ENCODE peak calls at places on chromosomes 11 and 22, in five cellular contexts. M is M059J; K is amniotic stem cell; C is stimulated activated CD4-positive, alpha-beta T cell treated with anti-CD3 and anti-CD28 coated beads, Interleukin-1b, Interleukin-23, amount 100 ng/mL, for 24 hours; I is AG09319. Q is an unnamed sample.

GRCh38 chr11:88169881-88170280 is 5.4 kb downstream of the RAB38 start:
- DNase-seq in I (no peak), C (no peak), K (no peak), M (no peak), Q (no peak)

GRCh38 chr22:38867496-38868285 is 4.3 kb downstream of the CBX6 start:
- DNase-seq in K (no peak), C (no peak), I (no peak), M (no peak), Q (no peak)

GRCh38 chr22:45938913-45939312 is 38.0 kb downstream of the WNT7B start:
- DNase-seq in I (no peak), C (no peak), M (no peak), K (no peak), Q (no peak)

GRCh38 chr11:66225054-66225453 is 43.4 kb upstream of the RAB1B start:
- DNase-seq in M (no peak), I (no peak), C (no peak), K (no peak), Q (no peak)

GRCh38 chr11:72932132-72932570 is 117.9 kb downstream of the ATG16L2 start:
- DNase-seq in C (no peak), I (peak; percentile 28), M (peak; percentile 44), K (no peak), Q (no peak)

GRCh38 chr11:41868606-41869005 is 409.2 kb upstream of the LRRC4C start:
- DNase-seq in I (no peak), C (no peak), K (no peak), M (peak; percentile 29), Q (no peak)

GRCh38 chr11:68749061-68749491 is 2.2 kb downstream of the TESMIN start:
- DNase-seq in M (peak; percentile 10), K (no peak), C (no peak), I (no peak), Q (no peak)

GRCh38 chr11:45411221-45411946 is 125.2 kb upstream of the SYT13 start:
- DNase-seq in K (peak; percentile 24), C (no peak), I (no peak), M (no peak), Q (no peak)

GRCh38 chr22:40509401-40510134 is 127.0 kb downstream of the MRTFA start:
- DNase-seq in I (peak; percentile 68), K (peak; percentile 45), C (no peak), M (peak; percentile 90), Q (peak; percentile 46)

GRCh38 chr11:119056397-119056999 is 507 bp downstream of the HYOU1 start:
- DNase-seq in M (peak; percentile 16), K (no peak), C (peak; percentile 19), I (no peak), Q (peak; percentile 42)

GRCh38 chr11:100777118-100777517 is 90.0 kb downstream of the ARHGAP42 start:
- DNase-seq in I (no peak), K (no peak), M (peak; percentile 76), C (no peak), Q (no peak)

GRCh38 chr22:23118647-23119491 is 22.9 kb downstream of the RSPH14 start:
- DNase-seq in C (no peak), K (no peak), M (no peak), I (no peak), Q (no peak)

GRCh38 chr11:69375316-69376154 is 81.6 kb downstream of the MYEOV start:
- DNase-seq in C (no peak), K (no peak), I (no peak), M (no peak), Q (no peak)

GRCh38 chr11:84194696-84195095 is 908.5 kb upstream of the CCDC90B start:
- DNase-seq in I (no peak), K (no peak), M (no peak), C (no peak), Q (no peak)

GRCh38 chr11:92397356-92397755 is 172.7 kb downstream of the FAT3 start:
- DNase-seq in C (no peak), I (no peak), M (no peak), K (no peak), Q (no peak)

GRCh38 chr22:27195104-27195503 is 537.7 kb downstream of the MIAT start:
- DNase-seq in C (no peak), K (no peak), I (no peak), M (no peak), Q (no peak)

GRCh38 chr11:36449566-36450390 is 60.3 kb downstream of the TRAF6 start:
- DNase-seq in I (no peak), M (no peak), K (no peak), C (no peak), Q (peak; percentile 32)

Q was measured in hepatic stellate cell.